ENCODE peak calls at places on chromosomes 16 and 17, in four cellular contexts. One of them, this sample, is unnamed.

GRCh38 chr16:70490261-70490660 is 33.1 kb downstream of the COG4 start:
- DNase-seq in neuronal stem cell: no peak
- DNase-seq in colonic mucosa: no peak
- DNase-seq in Karpas-422: no peak
- DNase-seq in this sample: no peak

GRCh38 chr17:67718325-67718941 is 697 bp downstream of the NOL11 start:
- DNase-seq in neuronal stem cell: no peak
- DNase-seq in colonic mucosa: peak
- DNase-seq in Karpas-422: peak
- DNase-seq in this sample: peak

GRCh38 chr16:11004957-11005610 is 60.7 kb downstream of the CLEC16A start:
- DNase-seq in neuronal stem cell: no peak
- DNase-seq in colonic mucosa: no peak
- DNase-seq in Karpas-422: no peak
- DNase-seq in this sample: peak

GRCh38 chr17:30363715-30364202 is 15.0 kb upstream of the CPD start:
- DNase-seq in neuronal stem cell: no peak
- DNase-seq in colonic mucosa: no peak
- DNase-seq in Karpas-422: peak
- DNase-seq in this sample: peak

GRCh38 chr16:89115216-89115949 is 21.7 kb downstream of the ACSF3 start:
- DNase-seq in neuronal stem cell: no peak
- DNase-seq in colonic mucosa: peak
- DNase-seq in Karpas-422: peak
- DNase-seq in this sample: peak

GRCh38 chr17:5283531-5284315 is 1.6 kb downstream of the RABEP1 start:
- DNase-seq in neuronal stem cell: no peak
- DNase-seq in colonic mucosa: no peak
- DNase-seq in Karpas-422: no peak
- DNase-seq in this sample: peak

GRCh38 chr16:23296994-23297393 is 5.1 kb upstream of the SCNN1B start:
- DNase-seq in neuronal stem cell: no peak
- DNase-seq in colonic mucosa: peak
- DNase-seq in Karpas-422: peak
- DNase-seq in this sample: no peak

GRCh38 chr17:27578718-27579085 is 52.3 kb upstream of the LGALS9 start:
- DNase-seq in neuronal stem cell: no peak
- DNase-seq in colonic mucosa: no peak
- DNase-seq in Karpas-422: no peak
- DNase-seq in this sample: peak

GRCh38 chr17:30939059-30939689 is 17.4 kb downstream of the ADAP2 start:
- DNase-seq in neuronal stem cell: no peak
- DNase-seq in colonic mucosa: no peak
- DNase-seq in Karpas-422: no peak
- DNase-seq in this sample: no peak

DNA sequence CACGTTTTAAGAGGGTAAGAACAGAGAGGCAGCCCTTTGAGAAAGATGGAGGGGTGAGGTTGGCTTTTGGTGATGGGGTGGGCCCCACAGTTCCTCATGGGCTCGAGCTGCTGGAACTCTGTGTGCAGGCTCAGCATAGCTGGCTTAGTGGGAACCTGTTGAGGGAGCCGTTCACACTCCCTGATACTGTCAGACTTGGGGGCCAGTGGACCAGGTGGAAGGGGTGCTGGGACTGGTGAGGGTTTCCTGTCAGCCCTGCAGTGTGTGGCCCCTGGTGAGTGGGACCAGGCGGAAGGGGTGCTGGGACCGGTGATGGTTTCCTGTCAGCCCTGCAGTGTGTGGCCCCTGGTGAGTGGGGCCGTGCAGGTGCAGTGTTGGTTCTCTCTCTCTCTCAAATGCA is 45.1 kb upstream of the ZNF750 start:
- DNase-seq in neuronal stem cell: no peak
- DNase-seq in colonic mucosa: no peak
- DNase-seq in Karpas-422: no peak
- DNase-seq in this sample: no peak
- H3K27ac ChIP-seq in neuronal stem cell: no peak
- H3K27ac ChIP-seq in colonic mucosa: no peak
- H3K27ac ChIP-seq in Karpas-422: no peak
- H3K27ac ChIP-seq in this sample: no peak

DNA sequence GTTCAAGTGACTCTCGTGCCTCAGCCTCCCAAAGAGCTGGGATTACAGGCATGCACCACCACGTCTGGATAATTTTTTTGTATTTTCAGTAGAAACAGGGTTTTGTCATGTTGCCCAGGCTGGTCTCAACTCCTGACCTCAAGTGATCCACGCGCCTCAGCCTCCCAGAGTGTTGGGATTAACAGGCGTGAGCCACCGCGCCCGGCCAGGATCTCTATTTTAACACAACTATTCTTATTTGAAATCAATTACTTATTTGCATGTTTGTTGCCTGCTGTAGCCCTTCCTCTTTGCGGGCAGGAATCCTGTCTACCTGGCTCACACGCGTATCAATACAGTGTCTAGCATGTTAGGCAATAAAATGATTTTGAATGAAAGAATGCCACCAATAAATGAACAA is 818 bp upstream of the CNEP1R1 start:
- DNase-seq in neuronal stem cell: no peak
- DNase-seq in colonic mucosa: no peak
- DNase-seq in Karpas-422: no peak
- DNase-seq in this sample: no peak
- H3K9ac ChIP-seq in neuronal stem cell: no peak
- H3K9ac ChIP-seq in colonic mucosa: peak
- H3K9ac ChIP-seq in Karpas-422: peak
- H3K9ac ChIP-seq in this sample: no peak

GRCh38 chr17:41518031-41518430 is 659 bp downstream of the KRT15 start:
- DNase-seq in neuronal stem cell: no peak
- DNase-seq in colonic mucosa: no peak
- DNase-seq in Karpas-422: no peak
- DNase-seq in this sample: no peak
- H3K27ac ChIP-seq in neuronal stem cell: no peak
- H3K27ac ChIP-seq in colonic mucosa: no peak
- H3K27ac ChIP-seq in Karpas-422: no peak
- H3K27ac ChIP-seq in this sample: no peak

GRCh38 chr17:42421479-42422332 is 1.4 kb downstream of the CAVIN1 start:
- DNase-seq in neuronal stem cell: no peak
- DNase-seq in colonic mucosa: no peak
- DNase-seq in Karpas-422: no peak
- DNase-seq in this sample: peak
- H3K9ac ChIP-seq in neuronal stem cell: peak
- H3K9ac ChIP-seq in colonic mucosa: peak
- H3K9ac ChIP-seq in Karpas-422: no peak
- H3K9ac ChIP-seq in this sample: peak

DNA sequence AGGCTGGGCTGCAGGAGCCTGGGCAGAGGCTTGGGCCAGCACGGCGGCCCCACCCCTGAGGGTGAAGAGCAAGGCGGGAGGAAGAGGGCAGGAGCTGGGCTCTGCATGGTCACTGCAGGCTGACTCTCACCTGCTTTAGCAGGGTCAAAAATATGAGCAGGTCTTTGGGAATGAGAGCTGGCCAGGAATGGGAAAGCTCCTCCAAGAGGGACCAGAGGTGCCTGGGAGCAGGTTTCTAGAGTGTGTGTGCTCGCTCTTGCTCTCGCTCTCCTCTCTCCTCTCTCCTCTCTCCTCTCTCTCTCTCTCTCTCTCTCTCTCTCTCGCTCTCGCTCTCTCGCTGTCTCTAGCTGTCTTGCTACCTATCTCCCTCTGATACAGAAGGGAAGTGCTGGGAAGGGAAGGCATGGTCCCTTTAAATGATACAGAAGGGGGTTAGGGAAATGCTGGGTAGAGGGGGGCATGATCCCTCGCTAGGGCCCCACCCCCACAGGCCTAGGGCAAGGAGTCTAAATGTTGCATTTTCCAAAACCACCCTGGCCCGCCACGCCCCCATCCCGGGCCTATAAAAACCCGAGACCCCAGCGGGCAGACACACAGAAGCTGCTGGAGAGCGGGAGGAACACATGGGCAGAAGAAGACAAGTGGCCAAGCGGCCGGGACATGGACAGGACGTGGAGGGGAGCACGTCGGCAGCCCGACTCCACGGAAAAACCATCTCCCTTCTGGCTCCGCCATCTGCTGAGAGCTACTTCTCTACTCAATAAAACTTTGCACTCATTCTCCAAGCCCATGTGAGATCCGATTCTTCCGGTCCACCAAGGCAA is 34.4 kb upstream of the ENPP7 start:
- DNase-seq in neuronal stem cell: no peak
- DNase-seq in colonic mucosa: no peak
- DNase-seq in Karpas-422: no peak
- DNase-seq in this sample: no peak
- H3K27ac ChIP-seq in neuronal stem cell: no peak
- H3K27ac ChIP-seq in colonic mucosa: no peak
- H3K27ac ChIP-seq in Karpas-422: no peak
- H3K27ac ChIP-seq in this sample: no peak

DNA sequence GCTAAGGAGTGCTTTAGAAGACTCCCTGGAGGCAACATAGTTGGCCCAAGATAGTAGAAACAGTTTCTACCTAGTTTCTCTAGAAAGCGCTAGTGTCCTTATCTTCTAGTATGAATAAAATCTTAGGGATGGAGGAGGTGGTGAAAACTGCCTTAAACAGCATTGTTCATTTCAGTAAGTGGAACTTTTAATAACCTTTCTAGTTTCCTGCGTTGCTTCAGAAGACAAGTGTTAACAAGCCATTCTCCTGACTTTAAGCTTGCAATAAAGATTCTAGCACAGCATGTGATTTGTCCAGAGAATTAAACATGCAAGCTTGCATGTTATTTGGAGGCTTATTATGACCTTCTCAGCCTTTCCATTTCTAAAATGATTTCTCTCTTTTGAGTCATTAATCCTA is 72.2 kb downstream of the TANGO6 start:
- DNase-seq in neuronal stem cell: no peak
- DNase-seq in colonic mucosa: no peak
- DNase-seq in Karpas-422: no peak
- DNase-seq in this sample: peak
- H3K9ac ChIP-seq in neuronal stem cell: no peak
- H3K9ac ChIP-seq in colonic mucosa: no peak
- H3K9ac ChIP-seq in Karpas-422: no peak
- H3K9ac ChIP-seq in this sample: peak

DNA sequence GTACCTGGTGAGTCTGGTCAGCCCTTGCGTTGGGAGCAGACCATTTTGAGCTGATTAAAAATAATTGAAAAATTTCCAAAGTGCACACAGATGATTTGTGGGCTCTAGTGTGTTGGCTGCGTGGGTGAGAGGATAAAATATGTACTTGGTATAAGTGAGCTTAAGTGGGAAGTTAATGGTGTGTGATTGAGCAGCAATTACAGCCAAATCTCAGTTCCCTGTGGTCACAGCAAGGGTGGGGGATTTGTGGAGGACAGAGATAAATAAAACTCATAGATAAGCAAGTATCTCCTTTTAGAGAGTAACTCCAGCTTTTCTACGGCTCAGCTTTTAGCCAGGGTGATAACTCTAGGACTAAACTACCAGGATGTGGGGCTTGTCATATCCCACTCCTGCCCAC is 390.4 kb downstream of the UTP18 start:
- DNase-seq in neuronal stem cell: no peak
- DNase-seq in colonic mucosa: no peak
- DNase-seq in Karpas-422: no peak
- DNase-seq in this sample: no peak
- H3K27ac ChIP-seq in neuronal stem cell: no peak
- H3K27ac ChIP-seq in colonic mucosa: no peak
- H3K27ac ChIP-seq in Karpas-422: no peak
- H3K27ac ChIP-seq in this sample: no peak

DNA sequence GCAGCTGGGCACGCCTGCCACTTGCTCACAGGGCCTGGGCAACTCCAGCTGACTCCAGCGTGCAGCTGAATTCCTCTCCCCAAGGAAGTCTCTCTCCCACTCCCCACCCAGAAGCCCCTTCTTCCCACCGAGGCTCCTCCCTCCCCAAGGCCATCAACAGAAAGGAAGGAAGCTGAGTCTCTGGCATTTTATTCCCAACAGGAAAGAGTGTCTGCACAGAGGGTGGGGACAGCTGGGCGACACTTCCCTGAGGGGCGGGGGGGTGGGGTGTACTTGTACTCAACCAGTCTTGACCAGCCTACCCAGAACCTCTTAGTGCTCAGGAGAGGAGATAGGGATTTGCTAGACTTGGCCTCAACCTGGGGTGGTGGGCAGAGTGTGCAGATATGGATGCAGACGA is at the start of gene EXOC3L1:
- DNase-seq in neuronal stem cell: no peak
- DNase-seq in colonic mucosa: no peak
- DNase-seq in Karpas-422: no peak
- DNase-seq in this sample: no peak
- H3K9ac ChIP-seq in neuronal stem cell: peak
- H3K9ac ChIP-seq in colonic mucosa: no peak
- H3K9ac ChIP-seq in Karpas-422: no peak
- H3K9ac ChIP-seq in this sample: no peak

This sample was measured in mammary epithelial cell.